ENCODE peak calls at places on chromosomes 12 and 14, in nine cellular contexts. K, Y, B, Q, N, E, M, I and O are unnamed samples.

GRCh38 chr14:95381726-95382125 is 62.0 kb upstream of the CLMN start:
- DNase-seq in N (no peak), M (no peak), I (no peak), B (no peak), Q (no peak), K (no peak), Y (no peak), E (no peak), O (no peak)

GRCh38 chr12:34402228-34402898 is 380.1 kb downstream of the ALG10 start:
- DNase-seq in E (no peak), B (no peak), M (no peak), Q (no peak), Y (no peak), I (peak; percentile 16), K (no peak), N (no peak), O (no peak)

GRCh38 chr12:120301962-120302815 is at the start of gene SIRT4:
- DNase-seq in N (peak; percentile 97), B (peak; percentile 95), I (peak; percentile 89), Y (peak; percentile 65), M (peak; percentile 98), E (peak; percentile 94), K (peak; percentile 85), Q (peak; percentile 88), O (peak; percentile 96)

GRCh38 chr12:53696655-53697321 is 20.9 kb upstream of the ATP5MC2 start:
- DNase-seq in I (no peak), M (no peak), B (no peak), Q (no peak), E (no peak), K (no peak), Y (no peak), N (no peak), O (no peak)

GRCh38 chr14:24852312-24853060 is 197.5 kb downstream of the STXBP6 start:
- DNase-seq in Q (no peak), E (no peak), M (no peak), N (no peak), K (no peak), I (no peak), B (no peak), Y (no peak), O (no peak)

GRCh38 chr12:46259071-46259470 is 9.8 kb downstream of the SLC38A1 start:
- DNase-seq in M (no peak), E (no peak), K (no peak), Y (no peak), B (no peak), I (no peak), N (no peak), Q (no peak), O (no peak)

GRCh38 chr12:18897816-18898215 is 159.9 kb downstream of the CAPZA3 start:
- DNase-seq in Q (no peak), N (no peak), I (no peak), Y (no peak), B (no peak), K (no peak), E (no peak), M (no peak), O (no peak)

GRCh38 chr14:57512221-57512620 is 18.6 kb upstream of the CCDC198 start:
- DNase-seq in K (no peak), N (no peak), E (no peak), I (no peak), M (no peak), Q (no peak), Y (no peak), B (no peak), O (no peak)

GRCh38 chr12:120735181-120735580 is 9.6 kb downstream of the ACADS start:
- DNase-seq in E (no peak), I (no peak), Q (no peak), K (no peak), Y (no peak), B (no peak), N (no peak), M (no peak), O (no peak)

GRCh38 chr12:107057071-107057834 is 36.1 kb downstream of the CRY1 start:
- DNase-seq in I (no peak), M (no peak), N (no peak), Y (no peak), E (peak; percentile 28), Q (no peak), B (no peak), K (no peak), O (no peak)